ENCODE peak calls at places on chromosomes 2 and 18, in eight cellular contexts. T, L, I, W, F, C, A and M are unnamed samples.

GRCh38 chr2:219001577-219002394 is 8.6 kb upstream of the CRYBA2 start:
- DNase-seq in T (no peak), L (no peak), I (no peak), W (no peak), F (no peak), C (peak), A (no peak), M (peak)

GRCh38 chr2:161407597-161407996 is 8.5 kb upstream of the TBR1 start:
- DNase-seq in T (no peak), L (no peak), I (no peak), W (no peak), F (no peak), C (no peak), A (no peak), M (no peak)

GRCh38 chr2:29011650-29012060 is 30.6 kb downstream of the TOGARAM2 start:
- DNase-seq in T (no peak), L (no peak), I (peak), W (no peak), F (peak), C (no peak), A (no peak), M (no peak)

GRCh38 chr2:239441724-239442123 is 40.9 kb upstream of the HDAC4 start:
- DNase-seq in T (no peak), L (no peak), I (no peak), W (no peak), F (no peak), C (no peak), A (no peak), M (no peak)

GRCh38 chr2:212441141-212441540 is 97.5 kb downstream of the ERBB4 start:
- DNase-seq in T (no peak), L (no peak), I (no peak), W (no peak), F (no peak), C (no peak), A (no peak), M (no peak)

GRCh38 chr2:205749078-205749477 is 66.8 kb downstream of the NRP2 start:
- DNase-seq in T (no peak), L (no peak), I (no peak), W (no peak), F (no peak), C (no peak), A (no peak), M (no peak)

GRCh38 chr2:141506116-141506515 is 624.7 kb downstream of the LRP1B start:
- DNase-seq in T (no peak), L (no peak), I (no peak), W (no peak), F (no peak), C (no peak), A (no peak), M (no peak)

GRCh38 chr2:20671736-20672080 is 4.8 kb downstream of the GDF7 start:
- DNase-seq in T (no peak), L (no peak), I (no peak), W (no peak), F (no peak), C (no peak), A (no peak), M (no peak)

GRCh38 chr2:181916726-181917377 is 25.3 kb downstream of the ITPRID2 start:
- DNase-seq in T (no peak), L (peak), I (no peak), W (no peak), F (no peak), C (no peak), A (peak), M (no peak)

GRCh38 chr2:132415256-132416079 is 1.1 kb upstream of the GPR39 start:
- DNase-seq in T (no peak), L (peak), I (peak), W (no peak), F (no peak), C (peak), A (peak), M (no peak)

GRCh38 chr2:51553456-51553855 is 521.5 kb upstream of the NRXN1 start:
- DNase-seq in T (no peak), L (peak), I (no peak), W (no peak), F (no peak), C (no peak), A (no peak), M (no peak)

GRCh38 chr2:63052411-63053234 is 2.0 kb downstream of the OTX1 start:
- DNase-seq in T (peak), L (peak), I (no peak), W (no peak), F (no peak), C (no peak), A (no peak), M (no peak)

GRCh38 chr2:156057647-156058046 is 274.9 kb downstream of the NR4A2 start:
- DNase-seq in T (no peak), L (no peak), I (no peak), W (no peak), F (no peak), C (peak), A (peak), M (no peak)

GRCh38 chr2:37350034-37350433 is 5.6 kb downstream of the QPCT start:
- DNase-seq in T (no peak), L (no peak), I (no peak), W (no peak), F (no peak), C (no peak), A (no peak), M (no peak)

GRCh38 chr2:128724547-128724946 is 405.9 kb upstream of the HS6ST1 start:
- DNase-seq in T (no peak), L (no peak), I (no peak), W (no peak), F (no peak), C (no peak), A (no peak), M (no peak)

GRCh38 chr2:232761301-232761907 is 15.0 kb downstream of the KCNJ13 start:
- DNase-seq in T (peak), L (peak), I (peak), W (no peak), F (peak), C (peak), A (peak), M (no peak)

GRCh38 chr2:134261398-134262131 is 7.7 kb downstream of the MGAT5 start:
- DNase-seq in T (no peak), L (peak), I (peak), W (no peak), F (no peak), C (no peak), A (peak), M (no peak)

GRCh38 chr2:99066075-99066557 is 75.4 kb upstream of the C2orf15 start:
- DNase-seq in T (peak), L (peak), I (peak), W (no peak), F (peak), C (peak), A (peak), M (peak)

GRCh38 chr18:50853863-50854271 is 25.1 kb upstream of the ME2 start:
- DNase-seq in T (no peak), L (peak), I (peak), W (peak), F (no peak), C (peak), A (peak), M (no peak)

GRCh38 chr2:134745546-134745945 is 26.7 kb upstream of the TMEM163 start:
- DNase-seq in T (no peak), L (no peak), I (no peak), W (no peak), F (no peak), C (no peak), A (no peak), M (no peak)

GRCh38 chr18:80210312-80211083 is 36.8 kb downstream of the PARD6G start:
- DNase-seq in T (no peak), L (no peak), I (no peak), W (no peak), F (peak), C (peak), A (no peak), M (peak)

GRCh38 chr2:239166201-239166834 is 234.5 kb downstream of the HDAC4 start:
- DNase-seq in T (no peak), L (peak), I (peak), W (peak), F (peak), C (no peak), A (no peak), M (no peak)

GRCh38 chr2:176134978-176135575 is 5.6 kb downstream of the HOXD8 start:
- DNase-seq in T (no peak), L (no peak), I (peak), W (no peak), F (no peak), C (no peak), A (no peak), M (no peak)
- TF ChIP-seq CTCF in T (no peak), L (peak), I (no peak), W (no peak), F (no peak), C (no peak), A (no peak), M (peak)

GRCh38 chr2:211347328-211347727 is 790.9 kb downstream of the CPS1 start:
- DNase-seq in T (no peak), L (no peak), I (no peak), W (no peak), F (no peak), C (no peak), A (no peak), M (no peak)
- TF ChIP-seq CTCF in T (no peak), L (no peak), I (no peak), W (no peak), F (no peak), C (no peak), A (no peak), M (no peak)

GRCh38 chr2:102046135-102046901 is 54.6 kb downstream of the IL1R2 start:
- DNase-seq in T (peak), L (peak), I (peak), W (no peak), F (no peak), C (no peak), A (no peak), M (no peak)
- TF ChIP-seq CTCF in T (no peak), L (no peak), I (no peak), W (no peak), F (no peak), C (no peak), A (no peak), M (no peak)

DNA sequence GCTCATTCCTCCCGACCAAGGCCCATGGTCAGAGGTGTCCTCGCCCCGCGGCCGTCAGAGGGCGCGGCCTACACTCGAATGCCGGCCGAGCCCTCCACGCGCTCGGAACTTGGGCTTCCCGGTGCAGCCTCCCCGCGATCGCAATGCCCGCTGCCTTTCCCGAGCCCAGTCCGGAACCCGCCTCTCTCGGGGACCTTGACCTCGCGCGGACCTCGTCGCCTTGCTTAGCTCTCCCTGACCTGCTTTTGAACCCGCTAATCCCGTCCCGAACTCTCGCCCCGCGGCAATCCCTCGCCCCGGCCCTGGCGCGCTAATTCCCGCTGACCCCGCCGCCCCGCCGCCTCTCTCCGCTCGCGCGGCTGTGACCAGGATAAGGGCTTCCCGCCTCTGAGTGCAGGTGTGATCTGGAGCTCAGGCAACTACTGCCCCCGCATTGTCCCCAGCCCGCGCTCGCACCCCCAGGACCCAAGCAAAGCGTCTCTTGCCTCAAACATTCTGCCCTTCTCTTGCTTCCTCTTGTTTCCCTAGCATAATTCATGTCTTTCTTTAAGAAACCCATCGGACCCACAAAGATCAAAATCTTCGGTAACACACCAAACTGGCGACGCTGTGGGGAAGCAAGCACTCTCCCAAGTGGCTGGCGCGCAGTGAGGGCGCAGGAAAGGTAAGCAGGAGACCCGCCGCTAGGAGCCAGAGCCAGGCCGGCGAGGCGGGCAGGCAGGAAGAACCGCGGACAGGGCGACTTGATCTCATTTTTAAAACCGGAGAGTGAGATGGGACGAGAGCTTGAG is 46.6 kb upstream of the ATP6V1B1 start:
- DNase-seq in T (no peak), L (peak), I (no peak), W (no peak), F (peak), C (no peak), A (no peak), M (no peak)
- TF ChIP-seq CTCF in T (no peak), L (no peak), I (no peak), W (no peak), F (no peak), C (no peak), A (no peak), M (no peak)